ENCODE peak calls at places on chromosomes 6 and 20, in six cellular contexts. C is A549, T is NB4, F is lower leg skin, I is ovary, V is GM12891. O is an unnamed sample.

GRCh38 chr6:52392944-52393343 is 27.2 kb upstream of the EFHC1 start:
- DNase-seq in C (no peak), T (peak), F (no peak), I (no peak), V (no peak), O (no peak)

GRCh38 chr20:52954849-52955248 is 17.3 kb upstream of the TSHZ2 start:
- DNase-seq in C (no peak), T (no peak), F (no peak), I (no peak), V (no peak), O (no peak)

GRCh38 chr6:16700202-16700997 is 60.9 kb downstream of the ATXN1 start:
- DNase-seq in C (no peak), T (no peak), F (no peak), I (no peak), V (no peak), O (no peak)

GRCh38 chr6:5025911-5026819 is 22.3 kb upstream of the RPP40 start:
- DNase-seq in C (no peak), T (peak), F (no peak), I (peak), V (no peak), O (peak)

GRCh38 chr20:57867181-57867803 is 157.5 kb upstream of the PMEPA1 start:
- DNase-seq in C (no peak), T (no peak), F (no peak), I (no peak), V (no peak), O (no peak)

GRCh38 chr6:108133594-108134179 is 32.1 kb upstream of the NR2E1 start:
- DNase-seq in C (peak), T (peak), F (no peak), I (peak), V (peak), O (peak)

GRCh38 chr20:63027425-63028389 is 20.9 kb upstream of the BHLHE23 start:
- DNase-seq in C (peak), T (peak), F (no peak), I (no peak), V (no peak), O (no peak)

GRCh38 chr6:134739299-134740090 is 210.4 kb downstream of the ALDH8A1 start:
- DNase-seq in C (no peak), T (no peak), F (no peak), I (no peak), V (no peak), O (no peak)

GRCh38 chr6:161407581-161407980 is 133.7 kb upstream of the AGPAT4 start:
- DNase-seq in C (peak), T (no peak), F (no peak), I (no peak), V (no peak), O (no peak)

GRCh38 chr6:2061880-2062279 is 183.5 kb downstream of the GMDS start:
- DNase-seq in C (no peak), T (no peak), F (no peak), I (no peak), V (no peak), O (no peak)

GRCh38 chr6:24205020-24205492 is 79.0 kb downstream of the NRSN1 start:
- DNase-seq in C (peak), T (peak), F (peak), I (no peak), V (peak), O (no peak)

GRCh38 chr6:44076366-44077200 is 50.7 kb downstream of the MRPL14 start:
- DNase-seq in C (no peak), T (no peak), F (no peak), I (peak), V (no peak), O (no peak)

GRCh38 chr6:39892490-39893129 is 41.7 kb downstream of the MOCS1 start:
- DNase-seq in C (peak), T (peak), F (no peak), I (peak), V (peak), O (peak)

GRCh38 chr20:48957521-48957920 is 36.0 kb downstream of the ARFGEF2 start:
- DNase-seq in C (no peak), T (no peak), F (no peak), I (no peak), V (no peak), O (no peak)

GRCh38 chr6:131914234-131914633 is 36.9 kb downstream of the CCN2 start:
- DNase-seq in C (no peak), T (no peak), F (no peak), I (no peak), V (no peak), O (no peak)

GRCh38 chr6:46821348-46821992 is 28.3 kb downstream of the MEP1A start:
- DNase-seq in C (no peak), T (peak), F (peak), I (no peak), V (no peak), O (no peak)

GRCh38 chr20:44081476-44081875 is 105.5 kb downstream of the JPH2 start:
- DNase-seq in C (no peak), T (no peak), F (no peak), I (no peak), V (no peak), O (peak)

DNA sequence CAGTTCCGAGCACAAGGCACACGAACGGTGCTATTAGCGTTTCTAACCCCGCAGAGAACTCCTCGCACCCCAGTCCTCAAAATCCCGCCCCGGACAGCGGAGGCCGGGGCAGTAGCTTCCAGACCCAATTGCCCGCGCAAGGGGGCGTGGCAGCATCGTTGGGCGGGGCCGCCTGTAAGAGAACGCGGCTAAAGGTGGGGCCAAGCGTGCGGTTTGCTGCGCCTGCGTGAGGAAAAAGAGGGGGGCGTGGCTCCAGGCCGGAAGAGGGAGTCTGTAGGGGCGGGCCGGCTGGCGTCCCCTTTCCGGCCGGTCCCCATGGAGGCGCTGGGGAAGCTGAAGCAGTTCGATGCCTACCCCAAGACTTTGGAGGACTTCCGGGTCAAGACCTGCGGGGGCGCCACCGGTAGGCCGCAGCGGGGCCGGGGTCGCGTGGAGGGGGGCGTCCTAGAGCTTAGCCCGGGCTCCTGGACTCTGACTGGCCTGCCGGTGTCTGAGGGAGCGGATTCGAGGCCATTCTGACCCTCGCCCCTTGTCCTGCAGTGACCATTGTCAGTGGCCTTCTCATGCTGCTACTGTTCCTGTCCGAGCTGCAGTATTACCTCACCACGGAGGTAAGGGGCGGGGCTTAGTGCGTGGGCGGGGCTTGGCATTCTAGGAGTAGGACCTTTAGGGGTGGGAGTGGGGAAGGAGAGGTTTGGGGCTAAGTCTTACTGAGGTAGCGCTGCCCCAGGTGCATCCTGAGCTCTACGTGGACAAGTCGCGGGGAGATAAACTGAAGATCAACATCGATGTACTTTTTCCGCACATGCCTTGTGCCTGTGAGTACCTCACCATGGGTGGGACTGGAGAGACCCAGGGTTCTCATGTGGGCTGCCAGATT is at the start of gene ERGIC3:
- DNase-seq in C (peak), T (peak), F (peak), I (peak), V (peak), O (peak)
- TF ChIP-seq POLR2A in C (peak), T (peak), F (no peak), I (peak), V (peak), O (no peak)

GRCh38 chr6:114520976-114521375 is 178.2 kb upstream of the HS3ST5 start:
- DNase-seq in C (no peak), T (no peak), F (no peak), I (no peak), V (no peak), O (no peak)

GRCh38 chr6:114523508-114523907 is 180.7 kb upstream of the HS3ST5 start:
- DNase-seq in C (no peak), T (no peak), F (no peak), I (no peak), V (no peak), O (no peak)

GRCh38 chr6:114524081-114524480 is 181.3 kb upstream of the HS3ST5 start:
- DNase-seq in C (no peak), T (no peak), F (no peak), I (no peak), V (no peak), O (no peak)

DNA sequence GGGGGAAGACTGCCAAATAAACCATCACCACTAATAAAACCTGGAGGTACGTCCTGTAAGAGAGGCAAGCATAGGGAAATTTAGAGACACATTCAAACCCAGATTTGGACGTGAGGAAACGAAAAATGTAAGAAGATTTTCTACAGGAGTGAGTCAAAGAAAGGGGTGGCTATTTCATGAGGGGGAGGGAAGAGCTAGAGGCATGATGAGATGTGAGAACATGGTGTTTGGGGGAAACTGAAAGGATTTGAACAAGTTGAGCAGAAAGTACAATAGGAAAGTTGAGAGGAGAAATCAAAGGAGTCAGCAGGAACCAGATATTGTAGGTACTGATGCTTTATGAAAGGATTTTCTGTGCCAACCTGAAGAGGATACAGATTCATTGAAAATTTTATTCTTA is 179.1 kb upstream of the HS3ST5 start:
- DNase-seq in C (no peak), T (no peak), F (no peak), I (no peak), V (no peak), O (no peak)
- TF ChIP-seq POLR2A in C (no peak), T (no peak), F (no peak), I (no peak), V (no peak), O (no peak)

GRCh38 chr20:16580596-16580995 is 7.3 kb upstream of the KIF16B start:
- DNase-seq in C (no peak), T (no peak), F (no peak), I (no peak), V (no peak), O (no peak)
- TF ChIP-seq POLR2A in C (no peak), T (no peak), F (no peak), I (no peak), V (no peak), O (no peak)

GRCh38 chr6:31806470-31807272 is at the start of gene LSM2:
- DNase-seq in C (peak), T (peak), F (peak), I (peak), V (peak), O (peak)
- TF ChIP-seq POLR2A in C (peak), T (peak), F (no peak), I (peak), V (peak), O (peak)

GRCh38 chr20:9088556-9088955 is 19.7 kb downstream of the PLCB4 start:
- DNase-seq in C (no peak), T (no peak), F (no peak), I (no peak), V (no peak), O (no peak)
- TF ChIP-seq POLR2A in C (no peak), T (no peak), F (no peak), I (no peak), V (no peak), O (no peak)

DNA sequence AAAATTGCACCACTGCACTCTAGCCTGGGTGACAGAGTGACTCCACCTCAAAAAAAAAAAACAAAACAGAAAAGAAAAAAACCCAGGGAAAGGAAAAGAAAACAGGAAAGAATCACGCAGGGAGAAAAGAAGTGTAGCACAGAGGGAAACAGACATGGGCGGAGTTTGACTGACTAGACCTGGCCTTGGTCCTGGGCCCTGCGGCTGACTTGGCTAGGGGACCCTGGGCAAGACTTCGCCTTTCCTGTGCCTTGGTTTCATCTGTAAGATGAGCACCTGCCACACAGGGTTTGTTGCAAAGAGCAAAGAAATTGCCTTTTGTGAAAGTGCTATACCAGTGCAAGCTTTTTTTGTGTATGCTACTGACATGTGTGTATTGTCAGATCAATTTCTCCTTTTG is 71.3 kb upstream of the KCNG1 start:
- DNase-seq in C (no peak), T (no peak), F (no peak), I (no peak), V (no peak), O (no peak)
- TF ChIP-seq POLR2A in C (no peak), T (no peak), F (no peak), I (no peak), V (no peak), O (no peak)

DNA sequence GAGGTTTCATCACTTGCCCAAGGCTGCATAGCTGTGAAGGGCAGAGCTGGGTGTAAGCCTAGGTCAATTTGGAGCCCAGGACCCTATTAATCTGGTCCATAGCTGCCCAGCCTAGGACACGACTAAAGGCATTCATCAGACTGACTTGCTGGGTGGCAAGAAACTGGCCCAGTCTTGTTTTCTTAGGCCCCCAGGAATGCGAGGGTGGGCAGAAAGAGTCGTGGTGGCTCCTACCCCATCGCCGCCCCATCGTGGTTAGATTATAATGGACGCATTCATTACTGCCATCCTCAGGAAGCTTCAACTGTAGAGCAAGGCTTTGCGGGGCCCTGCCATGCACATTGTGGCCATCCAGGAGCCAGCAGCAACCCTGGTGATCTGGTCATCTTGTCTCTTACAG is 16.1 kb downstream of the DYNLRB1 start:
- DNase-seq in C (no peak), T (no peak), F (no peak), I (peak), V (no peak), O (no peak)
- TF ChIP-seq POLR2A in C (no peak), T (no peak), F (no peak), I (no peak), V (no peak), O (no peak)

O was measured in gastrocnemius medialis.